ENCODE peak calls at places on chromosomes 6 and 20, in six cellular contexts. X is DND-41; E is PC-3; C is IMR-90; L is CD8-positive, alpha-beta memory T cell; H is left ventricle myocardium inferior. T is an unnamed sample.

GRCh38 chr6:2750832-2751231 is at the start of gene MYLK4:
- DNase-seq in X (no peak), E (no peak), C (no peak), L (no peak), H (no peak), T (no peak)

GRCh38 chr6:4879724-4880372 is 103.6 kb downstream of the CDYL start:
- DNase-seq in X (no peak), E (no peak), C (no peak), L (no peak), H (no peak), T (no peak)

GRCh38 chr6:64777941-64778785 is 928.9 kb downstream of the EYS start:
- DNase-seq in X (no peak), E (peak), C (peak), L (no peak), H (no peak), T (no peak)

GRCh38 chr6:42498473-42499128 is 46.9 kb upstream of the TRERF1 start:
- DNase-seq in X (no peak), E (peak), C (no peak), L (no peak), H (peak), T (no peak)

GRCh38 chr6:12026833-12027232 is 14.7 kb downstream of the HIVEP1 start:
- DNase-seq in X (no peak), E (no peak), C (no peak), L (no peak), H (no peak), T (no peak)

GRCh38 chr20:22805219-22805618 is 220.8 kb upstream of the FOXA2 start:
- DNase-seq in X (peak), E (peak), C (peak), L (no peak), H (peak), T (no peak)

GRCh38 chr20:5031206-5031557 is 29.9 kb upstream of the SLC23A2 start:
- DNase-seq in X (no peak), E (no peak), C (no peak), L (no peak), H (no peak), T (no peak)

GRCh38 chr6:84119277-84119676 is 85.7 kb downstream of the MRAP2 start:
- DNase-seq in X (no peak), E (peak), C (peak), L (no peak), H (no peak), T (no peak)

GRCh38 chr6:146857960-146858308 is 259.2 kb downstream of the ADGB start:
- DNase-seq in X (no peak), E (no peak), C (no peak), L (no peak), H (no peak), T (no peak)

GRCh38 chr20:59484228-59484627 is 120.1 kb upstream of the PHACTR3 start:
- DNase-seq in X (no peak), E (no peak), C (no peak), L (no peak), H (no peak), T (no peak)

GRCh38 chr6:13358486-13358885 is 30.1 kb upstream of the TBC1D7 start:
- DNase-seq in X (no peak), E (no peak), C (no peak), L (no peak), H (no peak), T (no peak)

GRCh38 chr6:31572041-31572911 is at the start of gene LTA:
- DNase-seq in X (no peak), E (no peak), C (no peak), L (peak), H (no peak), T (peak)

GRCh38 chr6:159736908-159737307 is 9.6 kb downstream of the WTAP start:
- DNase-seq in X (no peak), E (no peak), C (no peak), L (no peak), H (no peak), T (no peak)

GRCh38 chr20:34522969-34523871 is 7.0 kb downstream of the DYNLRB1 start:
- DNase-seq in X (peak), E (peak), C (peak), L (peak), H (peak), T (peak)

GRCh38 chr20:23331450-23331849 is 19.1 kb upstream of the NXT1 start:
- DNase-seq in X (no peak), E (no peak), C (no peak), L (no peak), H (no peak), T (no peak)

GRCh38 chr6:45021652-45022051 is 306.5 kb upstream of the RUNX2 start:
- DNase-seq in X (no peak), E (peak), C (peak), L (peak), H (no peak), T (peak)

GRCh38 chr6:56851104-56851503 is 103.8 kb upstream of the BEND6 start:
- DNase-seq in X (no peak), E (no peak), C (peak), L (no peak), H (no peak), T (no peak)

GRCh38 chr6:70638468-70638867 is 29.2 kb upstream of the SMAP1 start:
- DNase-seq in X (no peak), E (no peak), C (no peak), L (no peak), H (no peak), T (no peak)

GRCh38 chr6:1485678-1486077 is 96.3 kb downstream of the FOXF2 start:
- DNase-seq in X (no peak), E (peak), C (peak), L (no peak), H (no peak), T (no peak)

GRCh38 chr20:49450281-49450707 is 32.2 kb downstream of the KCNB1 start:
- DNase-seq in X (no peak), E (no peak), C (no peak), L (no peak), H (no peak), T (no peak)

DNA sequence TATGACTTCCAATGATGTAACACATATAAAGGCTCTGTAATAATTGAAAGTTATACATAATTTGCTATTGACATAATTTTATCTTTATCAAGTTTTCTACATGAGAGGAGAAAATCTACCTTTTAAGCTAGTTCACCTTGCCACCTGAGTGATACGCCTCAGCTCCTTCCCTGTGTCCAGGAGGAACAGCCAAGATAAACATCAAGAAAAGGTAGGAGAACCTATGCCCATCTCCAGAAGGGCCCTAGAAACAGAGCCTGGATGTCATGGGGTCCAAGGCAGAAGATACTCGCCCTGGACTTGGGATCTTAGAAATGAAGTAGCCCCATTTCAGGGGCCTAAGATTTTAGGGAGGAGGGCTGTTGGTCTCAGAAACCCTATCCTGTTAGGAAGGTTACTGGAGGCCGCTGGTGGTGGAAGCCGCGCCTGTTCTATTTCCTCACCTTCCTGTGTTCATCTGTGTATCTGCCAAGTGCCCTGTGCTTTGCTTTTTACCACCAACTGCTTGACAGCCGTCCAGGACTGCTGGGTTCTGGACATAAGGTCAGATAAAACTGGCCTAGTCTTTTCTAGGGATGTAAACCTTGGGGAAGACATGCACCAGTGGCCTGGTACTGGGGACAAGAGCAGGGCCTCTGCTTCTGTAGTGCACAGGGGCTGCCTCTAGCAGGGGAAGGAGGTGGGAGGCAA is 178.5 kb downstream of the ARID1B start:
- DNase-seq in X (no peak), E (no peak), C (no peak), L (no peak), H (peak), T (no peak)
- H3K27ac ChIP-seq in X (no peak), E (peak), C (no peak), L (no peak), H (peak), T (peak)

GRCh38 chr6:140393665-140394064 is 1019.2 kb upstream of the CITED2 start:
- DNase-seq in X (no peak), E (no peak), C (peak), L (no peak), H (no peak), T (no peak)
- H3K4me3 ChIP-seq in X (no peak), E (no peak), C (no peak), L (no peak), H (no peak), T (no peak)

GRCh38 chr6:83067448-83068413 is at the start of gene DOP1A:
- DNase-seq in X (peak), E (peak), C (peak), L (peak), H (peak), T (peak)

GRCh38 chr6:83057705-83058321 is 7.8 kb downstream of the UBE3D start:
- DNase-seq in X (peak), E (peak), C (peak), L (no peak), H (no peak), T (no peak)

GRCh38 chr6:83065511-83066192 is at the start of gene UBE3D:
- DNase-seq in X (peak), E (peak), C (peak), L (peak), H (peak), T (peak)

GRCh38 chr6:83062225-83062624 is 3.4 kb downstream of the UBE3D start:
- DNase-seq in X (no peak), E (no peak), C (peak), L (no peak), H (no peak), T (no peak)
- H3K27ac ChIP-seq in X (no peak), E (no peak), C (no peak), L (no peak), H (no peak), T (no peak)

DNA sequence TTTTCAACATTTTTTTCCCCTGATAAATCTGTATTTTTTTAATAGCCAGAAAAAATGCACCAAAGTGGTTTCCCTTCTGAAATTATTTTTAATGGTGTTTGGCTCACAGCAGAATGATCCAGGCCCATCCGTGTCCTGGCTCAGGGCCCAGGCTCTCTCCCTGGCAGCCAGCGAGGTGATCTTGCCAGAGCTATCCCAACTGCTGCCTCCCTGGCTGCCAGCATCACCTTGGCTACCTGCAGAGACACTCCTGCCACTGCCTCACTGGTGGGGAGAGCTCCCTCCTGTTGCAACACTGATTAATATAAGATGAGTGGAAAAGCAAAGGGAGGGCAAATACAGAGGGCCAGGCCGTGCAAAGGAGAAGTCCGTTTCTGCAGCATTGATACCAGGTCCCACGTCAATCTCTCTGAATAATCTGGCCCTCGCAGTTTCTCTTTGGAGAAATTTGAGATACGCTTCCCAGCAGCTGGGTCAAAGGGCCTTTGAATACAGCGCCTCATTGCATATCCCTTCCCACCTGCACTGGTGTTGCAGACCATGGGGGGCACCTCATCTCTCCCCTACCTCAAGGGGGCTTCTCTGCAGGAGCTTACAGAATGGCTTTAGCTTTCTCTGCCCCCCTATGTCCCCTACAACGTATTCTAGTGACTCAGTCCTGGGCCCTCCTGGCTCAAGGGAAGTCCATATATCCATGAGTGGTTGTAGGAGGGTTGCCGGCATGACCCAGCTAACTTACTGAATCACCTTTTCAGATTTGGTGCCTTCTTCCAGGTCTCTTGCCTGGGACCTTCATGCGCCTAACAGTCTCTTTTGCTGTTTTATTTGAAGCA is 12.8 kb upstream of the DSTN start:
- DNase-seq in X (no peak), E (peak), C (peak), L (no peak), H (peak), T (no peak)
- H3K4me3 ChIP-seq in X (no peak), E (peak), C (no peak), L (no peak), H (no peak), T (no peak)

DNA sequence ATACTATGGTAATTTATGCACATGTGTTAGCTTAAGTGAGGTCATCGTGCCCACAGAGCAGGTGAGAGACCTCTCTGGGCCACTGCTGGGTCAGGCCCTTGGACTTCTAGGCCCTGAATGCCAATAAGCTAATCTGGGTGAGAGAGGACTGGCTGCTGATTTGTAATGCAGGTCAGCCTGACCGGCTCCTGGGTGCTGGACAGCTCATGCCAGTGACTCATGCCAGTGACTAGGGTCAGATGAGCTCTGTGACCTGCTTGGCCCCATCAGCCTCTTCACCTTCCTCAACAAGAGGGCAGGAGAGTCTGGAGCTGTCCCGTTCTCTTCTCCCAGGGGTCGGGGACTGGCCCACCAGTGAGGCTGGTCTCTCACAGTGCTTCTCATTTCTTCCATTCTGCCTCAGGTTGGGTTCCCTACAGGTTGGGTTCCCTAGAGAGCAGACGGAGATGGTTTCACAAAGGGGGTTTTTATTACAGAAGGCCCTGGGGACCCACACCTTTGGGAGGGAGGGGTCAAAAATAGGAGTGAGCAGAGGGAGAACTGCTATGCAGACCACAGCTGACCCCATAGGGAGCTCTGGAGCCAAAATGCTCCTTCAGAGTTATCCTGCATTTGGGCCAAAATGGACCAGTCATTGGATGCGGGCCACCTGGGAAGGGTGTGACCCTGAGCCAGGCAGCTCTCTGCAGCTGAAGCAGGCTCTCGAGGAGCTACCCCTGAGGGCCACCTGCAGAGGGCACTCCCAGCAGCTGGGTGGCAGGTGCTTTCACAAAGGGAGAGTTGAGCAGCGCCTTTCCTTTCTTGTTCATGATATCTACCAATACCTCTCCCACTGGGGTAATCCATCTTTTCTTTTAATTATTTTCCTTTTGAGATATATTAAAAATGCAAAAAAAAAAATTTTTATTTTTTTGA is 2.2 kb upstream of the OXT start:
- DNase-seq in X (no peak), E (peak), C (peak), L (no peak), H (no peak), T (no peak)
- H3K27ac ChIP-seq in X (no peak), E (no peak), C (no peak), L (no peak), H (no peak), T (no peak)

DNA sequence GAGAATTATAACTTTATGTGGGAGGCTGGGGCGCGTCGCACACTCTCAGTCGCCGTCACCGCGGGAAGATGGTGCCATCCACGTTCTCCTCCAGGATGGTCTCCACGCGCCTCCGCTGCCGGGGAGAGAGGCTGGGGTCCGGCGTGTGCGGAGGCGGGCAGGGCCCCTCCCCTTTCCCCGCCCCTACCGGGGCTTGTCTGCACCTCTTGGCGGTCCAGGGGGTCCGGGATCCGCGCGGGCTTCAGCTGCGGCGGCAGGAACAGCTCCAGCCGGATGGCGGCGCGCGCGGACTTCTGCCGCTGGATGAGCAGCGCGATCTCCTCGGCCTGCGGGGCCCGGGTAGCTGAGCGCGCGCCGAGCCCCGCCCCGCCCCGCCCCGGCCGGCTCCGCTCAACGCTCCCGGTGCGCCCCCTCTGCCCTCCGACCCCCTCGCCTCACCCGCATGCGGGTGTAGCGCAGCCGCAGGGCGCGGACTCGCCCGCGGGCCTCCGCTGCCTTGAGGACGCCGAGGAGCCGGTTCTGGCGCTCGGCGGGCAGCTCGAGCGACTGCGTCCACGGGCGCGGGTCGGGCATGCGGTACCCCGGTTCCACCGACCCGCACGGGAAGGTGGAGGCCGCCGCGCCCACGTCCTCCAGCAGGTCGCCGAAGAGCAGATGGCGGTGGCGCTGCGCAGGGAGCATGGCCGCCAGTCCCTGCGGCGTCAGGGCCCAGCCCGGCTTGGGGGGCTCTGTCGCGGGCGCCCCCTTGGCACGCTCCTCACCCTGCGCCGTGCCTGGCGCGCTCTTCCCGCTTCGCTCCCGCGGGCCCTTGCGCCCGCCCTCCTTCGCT is 604 bp downstream of the LKAAEAR1 start:
- DNase-seq in X (peak), E (peak), C (peak), L (peak), H (peak), T (peak)
- H3K4me3 ChIP-seq in X (peak), E (peak), C (peak), L (peak), H (peak), T (no peak)

GRCh38 chr20:11101243-11101642 is 427.4 kb upstream of the JAG1 start:
- DNase-seq in X (no peak), E (peak), C (peak), L (no peak), H (no peak), T (no peak)
- H3K27ac ChIP-seq in X (no peak), E (no peak), C (no peak), L (no peak), H (no peak), T (no peak)

GRCh38 chr6:41416165-41416837 is 80.9 kb downstream of the NCR2 start:
- DNase-seq in X (peak), E (no peak), C (no peak), L (no peak), H (no peak), T (no peak)
- H3K4me3 ChIP-seq in X (no peak), E (no peak), C (no peak), L (no peak), H (no peak), T (no peak)

T was measured in CD4-positive, CD25-positive, alpha-beta regulatory T cell.